ENCODE peak calls at places on chromosomes 13 and 19, in nine cellular contexts. B, P, S, E, H, L, M, V and N are unnamed samples.

GRCh38 chr19:55675661-55676354 is 782 bp downstream of the EPN1 start:
- DNase-seq in B (no peak), P (no peak), S (no peak), E (no peak), H (no peak), L (no peak), M (no peak), V (no peak), N (no peak)

GRCh38 chr19:41877490-41877876 is 404 bp downstream of the CD79A start:
- DNase-seq in B (no peak), P (no peak), S (no peak), E (no peak), H (no peak), L (no peak), M (no peak), V (no peak), N (no peak)

GRCh38 chr19:44752816-44753618 is 4.5 kb downstream of the BCL3 start:
- DNase-seq in B (peak; percentile 78), P (peak; percentile 99), S (peak; percentile 81), E (peak; percentile 83), H (peak; percentile 91), L (peak; percentile 60), M (no peak), V (peak; percentile 88), N (peak; percentile 78)

GRCh38 chr19:46271488-46272197 is 25.2 kb upstream of the HIF3A start:
- DNase-seq in B (no peak), P (peak; percentile 93), S (peak; percentile 35), E (no peak), H (no peak), L (no peak), M (no peak), V (no peak), N (peak; percentile 71)

GRCh38 chr19:6260912-6261636 is 18.7 kb downstream of the MLLT1 start:
- DNase-seq in B (no peak), P (no peak), S (peak; percentile 84), E (no peak), H (no peak), L (no peak), M (no peak), V (no peak), N (no peak)

GRCh38 chr19:53659292-53659691 is 27.5 kb downstream of the DPRX start:
- DNase-seq in B (peak; percentile 59), P (peak; percentile 33), S (peak; percentile 74), E (no peak), H (no peak), L (no peak), M (no peak), V (no peak), N (no peak)

GRCh38 chr13:97879646-97880297 is 73.7 kb upstream of the IPO5 start:
- DNase-seq in B (no peak), P (peak; percentile 85), S (no peak), E (no peak), H (no peak), L (no peak), M (peak; percentile 55), V (no peak), N (peak; percentile 81)

GRCh38 chr19:28504727-28505126 is 708.2 kb downstream of the UQCRFS1 start:
- DNase-seq in B (no peak), P (no peak), S (no peak), E (no peak), H (no peak), L (no peak), M (no peak), V (no peak), N (no peak)

GRCh38 chr13:99434258-99434788 is 66.9 kb upstream of the TM9SF2 start:
- DNase-seq in B (no peak), P (no peak), S (no peak), E (peak; percentile 48), H (no peak), L (no peak), M (no peak), V (no peak), N (no peak)

GRCh38 chr13:44267966-44268365 is 105.7 kb upstream of the SERP2 start:
- DNase-seq in B (no peak), P (no peak), S (no peak), E (no peak), H (no peak), L (no peak), M (no peak), V (no peak), N (no peak)

GRCh38 chr19:41323430-41324125 is 13.6 kb downstream of the CCDC97 start:
- DNase-seq in B (peak; percentile 22), P (peak; percentile 99), S (peak; percentile 49), E (no peak), H (peak; percentile 80), L (no peak), M (peak; percentile 88), V (peak; percentile 83), N (peak; percentile 91)

GRCh38 chr19:49866933-49867782 is at the start of gene PNKP:
- DNase-seq in B (peak; percentile 96), P (peak; percentile 94), S (peak; percentile 83), E (peak; percentile 80), H (peak; percentile 94), L (peak; percentile 86), M (no peak), V (peak; percentile 93), N (peak; percentile 60)

GRCh38 chr13:50589139-50589538 is 254.4 kb downstream of the DLEU7 start:
- DNase-seq in B (no peak), P (peak; percentile 97), S (no peak), E (no peak), H (no peak), L (no peak), M (peak; percentile 74), V (no peak), N (peak; percentile 62)

GRCh38 chr19:15812059-15812722 is 3.3 kb downstream of the OR10H1 start:
- DNase-seq in B (no peak), P (no peak), S (no peak), E (peak; percentile 13), H (no peak), L (no peak), M (no peak), V (no peak), N (no peak)

GRCh38 chr19:13151605-13152355 is 1.6 kb downstream of the IER2 start:
- DNase-seq in B (peak; percentile 97), P (peak; percentile 96), S (peak; percentile 89), E (peak; percentile 93), H (peak; percentile 98), L (peak; percentile 94), M (no peak), V (peak; percentile 96), N (peak; percentile 78)

GRCh38 chr19:50313812-50314536 is 15.2 kb downstream of the KCNC3 start:
- DNase-seq in B (no peak), P (no peak), S (peak; percentile 56), E (no peak), H (no peak), L (peak; percentile 14), M (no peak), V (no peak), N (no peak)

GRCh38 chr13:94415484-94415883 is 64.0 kb downstream of the DCT start:
- DNase-seq in B (no peak), P (no peak), S (no peak), E (no peak), H (no peak), L (peak; percentile 22), M (no peak), V (no peak), N (no peak)

GRCh38 chr13:26679411-26679810 is 81.2 kb downstream of the GPR12 start:
- DNase-seq in B (no peak), P (peak; percentile 14), S (no peak), E (no peak), H (no peak), L (no peak), M (no peak), V (no peak), N (peak; percentile 6)

GRCh38 chr13:73665279-73665678 is 468.9 kb downstream of the KLF12 start:
- DNase-seq in B (no peak), P (no peak), S (no peak), E (no peak), H (no peak), L (no peak), M (no peak), V (no peak), N (no peak)

GRCh38 chr13:46571941-46572340 is 19.0 kb downstream of the LRCH1 start:
- DNase-seq in B (no peak), P (no peak), S (no peak), E (no peak), H (no peak), L (no peak), M (no peak), V (no peak), N (no peak)

GRCh38 chr13:34155931-34156607 is 338.1 kb downstream of the RFC3 start:
- DNase-seq in B (no peak), P (peak; percentile 93), S (no peak), E (no peak), H (no peak), L (no peak), M (peak; percentile 36), V (no peak), N (peak; percentile 51)

GRCh38 chr19:53525922-53526321 is 12.0 kb upstream of the ZNF331 start:
- DNase-seq in B (no peak), P (no peak), S (no peak), E (no peak), H (no peak), L (no peak), M (no peak), V (no peak), N (no peak)

GRCh38 chr19:44959691-44960090 is 4.5 kb downstream of the CLPTM1 start:
- DNase-seq in B (no peak), P (no peak), S (no peak), E (no peak), H (no peak), L (no peak), M (no peak), V (no peak), N (no peak)

GRCh38 chr19:10227215-10227971 is 3.7 kb downstream of the S1PR2 start:
- DNase-seq in B (peak; percentile 97), P (peak; percentile 64), S (peak; percentile 54), E (no peak), H (peak; percentile 73), L (no peak), M (no peak), V (peak; percentile 43), N (no peak)

GRCh38 chr19:3589949-3590348 is 4.7 kb downstream of the GIPC3 start:
- DNase-seq in B (no peak), P (no peak), S (no peak), E (no peak), H (no peak), L (no peak), M (no peak), V (no peak), N (no peak)

GRCh38 chr19:51018745-51019543 is 565 bp downstream of the KLK10 start:
- DNase-seq in B (no peak), P (no peak), S (peak; percentile 61), E (no peak), H (no peak), L (peak; percentile 11), M (no peak), V (no peak), N (no peak)

GRCh38 chr19:2207991-2208860 is 27.9 kb downstream of the PLEKHJ1 start:
- DNase-seq in B (no peak), P (peak; percentile 45), S (peak; percentile 85), E (no peak), H (peak; percentile 84), L (no peak), M (peak; percentile 51), V (peak; percentile 77), N (peak; percentile 33)

GRCh38 chr19:52735734-52736133 is 890 bp upstream of the ZNF611 start:
- DNase-seq in B (peak; percentile 18), P (peak; percentile 88), S (peak; percentile 71), E (no peak), H (peak; percentile 82), L (no peak), M (no peak), V (peak; percentile 55), N (no peak)

GRCh38 chr19:14871619-14872230 is 14.2 kb downstream of the OR7A17 start:
- DNase-seq in B (peak; percentile 10), P (peak; percentile 26), S (no peak), E (no peak), H (no peak), L (no peak), M (no peak), V (no peak), N (no peak)

GRCh38 chr19:3771906-3772450 is at the start of gene RAX2:
- DNase-seq in B (no peak), P (no peak), S (no peak), E (no peak), H (no peak), L (no peak), M (no peak), V (no peak), N (no peak)